ENCODE peak calls at places on chromosomes 11 and 22, in eight cellular contexts. P, L, R, K, C, S, I and Z are unnamed samples.

GRCh38 chr22:47148956-47149748 is 386.7 kb downstream of the TBC1D22A start:
- DNase-seq in P (no peak), L (no peak), R (no peak), K (no peak), C (no peak), S (no peak), I (no peak), Z (no peak)

GRCh38 chr11:130629039-130629438 is 180.6 kb downstream of the ADAMTS15 start:
- DNase-seq in P (no peak), L (no peak), R (no peak), K (no peak), C (no peak), S (no peak), I (no peak), Z (no peak)

GRCh38 chr11:83583953-83584352 is 297.8 kb upstream of the CCDC90B start:
- DNase-seq in P (peak), L (peak), R (peak), K (no peak), C (no peak), S (peak), I (no peak), Z (no peak)

GRCh38 chr11:102430158-102430836 is 22.3 kb downstream of the TMEM123 start:
- DNase-seq in P (peak), L (peak), R (no peak), K (no peak), C (no peak), S (no peak), I (no peak), Z (peak)

GRCh38 chr11:49995559-49995958 is 13.2 kb upstream of the OR4C12 start:
- DNase-seq in P (no peak), L (peak), R (peak), K (no peak), C (peak), S (peak), I (no peak), Z (peak)

GRCh38 chr11:9015677-9016076 is 11.9 kb upstream of the NRIP3 start:
- DNase-seq in P (peak), L (peak), R (peak), K (peak), C (peak), S (peak), I (peak), Z (peak)

GRCh38 chr11:33899383-33900037 is 7.6 kb upstream of the LMO2 start:
- DNase-seq in P (peak), L (peak), R (peak), K (no peak), C (no peak), S (peak), I (peak), Z (peak)

GRCh38 chr11:569273-569885 is 6.9 kb upstream of the PHRF1 start:
- DNase-seq in P (no peak), L (no peak), R (no peak), K (no peak), C (no peak), S (no peak), I (no peak), Z (no peak)

GRCh38 chr11:6210274-6210955 is 5.1 kb downstream of the C11orf42 start:
- DNase-seq in P (peak), L (no peak), R (peak), K (no peak), C (no peak), S (no peak), I (no peak), Z (no peak)

GRCh38 chr11:131465746-131466145 is 95.3 kb downstream of the NTM start:
- DNase-seq in P (no peak), L (no peak), R (no peak), K (no peak), C (no peak), S (no peak), I (no peak), Z (peak)

GRCh38 chr22:21700822-21701221 is 34.8 kb downstream of the YPEL1 start:
- DNase-seq in P (no peak), L (no peak), R (no peak), K (no peak), C (no peak), S (no peak), I (no peak), Z (no peak)

GRCh38 chr11:113994077-113994954 is 19.4 kb downstream of the HTR3A start:
- DNase-seq in P (peak), L (no peak), R (peak), K (peak), C (peak), S (no peak), I (no peak), Z (peak)

GRCh38 chr11:35712533-35712932 is 50.0 kb downstream of the TRIM44 start:
- DNase-seq in P (no peak), L (no peak), R (no peak), K (no peak), C (no peak), S (no peak), I (no peak), Z (peak)

GRCh38 chr11:72410956-72411355 is 23.4 kb downstream of the CLPB start:
- DNase-seq in P (no peak), L (no peak), R (no peak), K (no peak), C (no peak), S (no peak), I (no peak), Z (no peak)